ENCODE peak calls at places on chromosome 10, in seven cellular contexts. One of them, this sample, is unnamed.

GRCh38 chr10:89431977-89432376 is 17.6 kb downstream of the IFIT5 start:
- DNase-seq in fibroblast of mammary gland: peak; percentile 65
- DNase-seq in kidney epithelial cell: peak; percentile 84
- DNase-seq in fibroblast of pulmonary artery: peak; percentile 79
- DNase-seq in choroid plexus epithelial cell: peak; percentile 95
- DNase-seq in psoas muscle: no peak
- DNase-seq in brain microvascular endothelial cell: peak; percentile 55
- DNase-seq in this sample: peak; percentile 61

GRCh38 chr10:97781541-97782331 is 9.9 kb upstream of the SFRP5 start:
- DNase-seq in fibroblast of mammary gland: no peak
- DNase-seq in kidney epithelial cell: no peak
- DNase-seq in fibroblast of pulmonary artery: no peak
- DNase-seq in psoas muscle: no peak
- DNase-seq in brain microvascular endothelial cell: no peak
- DNase-seq in choroid plexus epithelial cell: no peak
- DNase-seq in this sample: no peak

GRCh38 chr10:123999956-124000615 is 93.3 kb downstream of the CHST15 start:
- DNase-seq in choroid plexus epithelial cell: no peak
- DNase-seq in brain microvascular endothelial cell: no peak
- DNase-seq in kidney epithelial cell: no peak
- DNase-seq in fibroblast of mammary gland: no peak
- DNase-seq in fibroblast of pulmonary artery: no peak
- DNase-seq in psoas muscle: no peak
- DNase-seq in this sample: no peak

GRCh38 chr10:70441161-70441876 is at the start of gene NODAL:
- DNase-seq in kidney epithelial cell: no peak
- DNase-seq in fibroblast of mammary gland: no peak
- DNase-seq in choroid plexus epithelial cell: no peak
- DNase-seq in psoas muscle: no peak
- DNase-seq in fibroblast of pulmonary artery: no peak
- DNase-seq in brain microvascular endothelial cell: no peak
- DNase-seq in this sample: no peak

GRCh38 chr10:42888504-42889095 is 106.0 kb downstream of the BMS1 start:
- DNase-seq in brain microvascular endothelial cell: no peak
- DNase-seq in fibroblast of mammary gland: no peak
- DNase-seq in psoas muscle: no peak
- DNase-seq in choroid plexus epithelial cell: no peak
- DNase-seq in fibroblast of pulmonary artery: peak; percentile 10
- DNase-seq in kidney epithelial cell: no peak
- DNase-seq in this sample: no peak

GRCh38 chr10:93154531-93154930 is 80.8 kb downstream of the CYP26A1 start:
- DNase-seq in psoas muscle: no peak
- DNase-seq in choroid plexus epithelial cell: no peak
- DNase-seq in fibroblast of mammary gland: peak; percentile 11
- DNase-seq in fibroblast of pulmonary artery: no peak
- DNase-seq in brain microvascular endothelial cell: no peak
- DNase-seq in kidney epithelial cell: no peak
- DNase-seq in this sample: no peak

GRCh38 chr10:13728898-13729535 is 142.3 kb downstream of the PRPF18 start:
- DNase-seq in brain microvascular endothelial cell: no peak
- DNase-seq in kidney epithelial cell: no peak
- DNase-seq in psoas muscle: no peak
- DNase-seq in fibroblast of mammary gland: no peak
- DNase-seq in choroid plexus epithelial cell: no peak
- DNase-seq in fibroblast of pulmonary artery: no peak
- DNase-seq in this sample: no peak

GRCh38 chr10:32065871-32066270 is 9.6 kb upstream of the KIF5B start:
- DNase-seq in brain microvascular endothelial cell: peak; percentile 47
- DNase-seq in fibroblast of mammary gland: peak; percentile 84
- DNase-seq in choroid plexus epithelial cell: peak; percentile 74
- DNase-seq in fibroblast of pulmonary artery: peak; percentile 79
- DNase-seq in psoas muscle: no peak
- DNase-seq in kidney epithelial cell: no peak
- DNase-seq in this sample: no peak

GRCh38 chr10:16440396-16441105 is 3.7 kb downstream of the PTER start:
- DNase-seq in kidney epithelial cell: peak; percentile 45
- DNase-seq in brain microvascular endothelial cell: no peak
- DNase-seq in fibroblast of pulmonary artery: peak; percentile 5
- DNase-seq in choroid plexus epithelial cell: peak; percentile 27
- DNase-seq in fibroblast of mammary gland: no peak
- DNase-seq in psoas muscle: no peak
- DNase-seq in this sample: peak; percentile 71

GRCh38 chr10:27240212-27240890 is at the start of gene ACBD5:
- DNase-seq in choroid plexus epithelial cell: peak; percentile 79
- DNase-seq in brain microvascular endothelial cell: peak; percentile 56
- DNase-seq in fibroblast of pulmonary artery: peak; percentile 85
- DNase-seq in fibroblast of mammary gland: peak; percentile 87
- DNase-seq in kidney epithelial cell: no peak
- DNase-seq in psoas muscle: peak; percentile 91
- DNase-seq in this sample: peak; percentile 46

GRCh38 chr10:118961401-118961800 is 68.1 kb upstream of the NANOS1 start:
- DNase-seq in psoas muscle: no peak
- DNase-seq in fibroblast of mammary gland: no peak
- DNase-seq in fibroblast of pulmonary artery: no peak
- DNase-seq in brain microvascular endothelial cell: no peak
- DNase-seq in choroid plexus epithelial cell: no peak
- DNase-seq in kidney epithelial cell: no peak
- DNase-seq in this sample: no peak

GRCh38 chr10:89327803-89328441 is at the start of gene IFIT3:
- DNase-seq in psoas muscle: peak; percentile 58
- DNase-seq in kidney epithelial cell: no peak
- DNase-seq in brain microvascular endothelial cell: peak; percentile 91
- DNase-seq in choroid plexus epithelial cell: peak; percentile 98
- DNase-seq in fibroblast of pulmonary artery: peak; percentile 96
- DNase-seq in fibroblast of mammary gland: peak; percentile 95
- DNase-seq in this sample: no peak

GRCh38 chr10:60384006-60384405 is 5.7 kb downstream of the ANK3 start:
- DNase-seq in choroid plexus epithelial cell: peak; percentile 46
- DNase-seq in fibroblast of mammary gland: peak; percentile 58
- DNase-seq in kidney epithelial cell: no peak
- DNase-seq in brain microvascular endothelial cell: no peak
- DNase-seq in psoas muscle: no peak
- DNase-seq in fibroblast of pulmonary artery: peak; percentile 49
- DNase-seq in this sample: no peak

GRCh38 chr10:76555271-76555670 is 1082.3 kb downstream of the KCNMA1 start:
- DNase-seq in brain microvascular endothelial cell: no peak
- DNase-seq in kidney epithelial cell: no peak
- DNase-seq in fibroblast of mammary gland: no peak
- DNase-seq in choroid plexus epithelial cell: no peak
- DNase-seq in psoas muscle: no peak
- DNase-seq in fibroblast of pulmonary artery: no peak
- DNase-seq in this sample: no peak

GRCh38 chr10:73159038-73159648 is 8.7 kb downstream of the ECD start:
- DNase-seq in fibroblast of mammary gland: peak; percentile 66
- DNase-seq in fibroblast of pulmonary artery: peak; percentile 71
- DNase-seq in brain microvascular endothelial cell: peak; percentile 57
- DNase-seq in choroid plexus epithelial cell: peak; percentile 70
- DNase-seq in kidney epithelial cell: no peak
- DNase-seq in psoas muscle: peak; percentile 29
- DNase-seq in this sample: no peak

GRCh38 chr10:78508955-78509354 is 475.3 kb downstream of the RPS24 start:
- DNase-seq in kidney epithelial cell: no peak
- DNase-seq in fibroblast of pulmonary artery: no peak
- DNase-seq in fibroblast of mammary gland: no peak
- DNase-seq in brain microvascular endothelial cell: no peak
- DNase-seq in psoas muscle: no peak
- DNase-seq in choroid plexus epithelial cell: no peak
- DNase-seq in this sample: no peak

GRCh38 chr10:43136995-43137700 is 1.1 kb upstream of the CSGALNACT2 start:
- DNase-seq in choroid plexus epithelial cell: peak; percentile 24
- DNase-seq in fibroblast of pulmonary artery: peak; percentile 31
- DNase-seq in kidney epithelial cell: no peak
- DNase-seq in fibroblast of mammary gland: peak; percentile 70
- DNase-seq in psoas muscle: no peak
- DNase-seq in brain microvascular endothelial cell: no peak
- DNase-seq in this sample: no peak

GRCh38 chr10:119538632-119539358 is 3.7 kb downstream of the RGS10 start:
- DNase-seq in psoas muscle: no peak
- DNase-seq in choroid plexus epithelial cell: peak; percentile 15
- DNase-seq in fibroblast of pulmonary artery: no peak
- DNase-seq in brain microvascular endothelial cell: no peak
- DNase-seq in kidney epithelial cell: no peak
- DNase-seq in fibroblast of mammary gland: peak; percentile 18
- DNase-seq in this sample: no peak

GRCh38 chr10:6239213-6239991 is 36.7 kb downstream of the PFKFB3 start:
- DNase-seq in fibroblast of pulmonary artery: peak; percentile 98
- DNase-seq in kidney epithelial cell: peak; percentile 97
- DNase-seq in brain microvascular endothelial cell: peak; percentile 94
- DNase-seq in psoas muscle: peak; percentile 29
- DNase-seq in choroid plexus epithelial cell: peak; percentile 97
- DNase-seq in fibroblast of mammary gland: peak; percentile 98
- DNase-seq in this sample: peak; percentile 82

GRCh38 chr10:11150255-11150731 is 132.6 kb downstream of the CELF2 start:
- DNase-seq in choroid plexus epithelial cell: no peak
- DNase-seq in brain microvascular endothelial cell: no peak
- DNase-seq in kidney epithelial cell: no peak
- DNase-seq in fibroblast of mammary gland: no peak
- DNase-seq in psoas muscle: no peak
- DNase-seq in fibroblast of pulmonary artery: no peak
- DNase-seq in this sample: no peak

GRCh38 chr10:46515402-46516192 is 40.9 kb downstream of the GPRIN2 start:
- DNase-seq in choroid plexus epithelial cell: no peak
- DNase-seq in kidney epithelial cell: no peak
- DNase-seq in fibroblast of pulmonary artery: no peak
- DNase-seq in brain microvascular endothelial cell: no peak
- DNase-seq in fibroblast of mammary gland: no peak
- DNase-seq in psoas muscle: no peak
- DNase-seq in this sample: no peak

GRCh38 chr10:103621778-103622115 is 128.2 kb downstream of the NEURL1 start:
- DNase-seq in fibroblast of pulmonary artery: no peak
- DNase-seq in fibroblast of mammary gland: no peak
- DNase-seq in choroid plexus epithelial cell: no peak
- DNase-seq in psoas muscle: no peak
- DNase-seq in brain microvascular endothelial cell: no peak
- DNase-seq in kidney epithelial cell: no peak
- DNase-seq in this sample: no peak
- H3K4me3 ChIP-seq in fibroblast of pulmonary artery: no peak overlapping the region
- H3K4me3 ChIP-seq in fibroblast of mammary gland: no peak overlapping the region
- H3K4me3 ChIP-seq in choroid plexus epithelial cell: no peak overlapping the region
- H3K4me3 ChIP-seq in psoas muscle: no peak overlapping the region
- H3K4me3 ChIP-seq in brain microvascular endothelial cell: no peak overlapping the region
- H3K4me3 ChIP-seq in kidney epithelial cell: no peak overlapping the region
- H3K4me3 ChIP-seq in this sample: no peak overlapping the region

DNA sequence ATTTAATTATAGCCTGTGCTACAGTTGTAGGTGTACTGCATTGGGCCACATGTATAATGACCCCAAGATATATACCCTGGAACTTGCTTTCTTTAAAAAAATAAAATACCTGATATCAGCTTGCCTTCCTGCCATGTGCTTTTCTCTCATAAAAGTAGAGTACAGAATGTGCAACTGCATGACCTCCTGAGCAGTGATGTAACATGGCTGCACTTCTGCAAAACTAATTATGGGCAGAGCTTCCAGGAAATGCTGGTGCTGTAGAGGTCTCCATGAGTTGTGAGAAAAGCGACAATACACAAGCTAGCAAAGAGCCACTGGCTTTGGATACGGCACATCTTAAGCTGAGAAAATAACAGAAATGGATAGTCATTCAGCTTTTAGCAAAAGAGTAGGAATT is 6.5 kb upstream of the ERLIN1 start:
- DNase-seq in choroid plexus epithelial cell: peak; percentile 63
- DNase-seq in fibroblast of pulmonary artery: no peak
- DNase-seq in psoas muscle: no peak
- DNase-seq in kidney epithelial cell: no peak
- DNase-seq in fibroblast of mammary gland: no peak
- DNase-seq in brain microvascular endothelial cell: no peak
- DNase-seq in this sample: no peak
- TF ChIP-seq CTCF in choroid plexus epithelial cell: no peak
- TF ChIP-seq CTCF in fibroblast of pulmonary artery: no peak
- TF ChIP-seq CTCF in psoas muscle: no peak
- TF ChIP-seq CTCF in kidney epithelial cell: no peak
- TF ChIP-seq CTCF in fibroblast of mammary gland: no peak
- TF ChIP-seq CTCF in brain microvascular endothelial cell: no peak
- TF ChIP-seq CTCF in this sample: no peak

GRCh38 chr10:85195596-85195995 is 867.2 kb downstream of the CCSER2 start:
- DNase-seq in choroid plexus epithelial cell: no peak
- DNase-seq in brain microvascular endothelial cell: no peak
- DNase-seq in psoas muscle: no peak
- DNase-seq in fibroblast of pulmonary artery: no peak
- DNase-seq in fibroblast of mammary gland: no peak
- DNase-seq in kidney epithelial cell: no peak
- DNase-seq in this sample: no peak

GRCh38 chr10:85193796-85194195 is 865.4 kb downstream of the CCSER2 start:
- DNase-seq in fibroblast of pulmonary artery: no peak
- DNase-seq in psoas muscle: no peak
- DNase-seq in fibroblast of mammary gland: no peak
- DNase-seq in kidney epithelial cell: no peak
- DNase-seq in choroid plexus epithelial cell: no peak
- DNase-seq in brain microvascular endothelial cell: no peak
- DNase-seq in this sample: no peak

GRCh38 chr10:85188770-85189484 is 860.5 kb downstream of the CCSER2 start:
- DNase-seq in psoas muscle: no peak
- DNase-seq in fibroblast of mammary gland: no peak
- DNase-seq in brain microvascular endothelial cell: no peak
- DNase-seq in choroid plexus epithelial cell: no peak
- DNase-seq in kidney epithelial cell: no peak
- DNase-seq in fibroblast of pulmonary artery: no peak
- DNase-seq in this sample: no peak

DNA sequence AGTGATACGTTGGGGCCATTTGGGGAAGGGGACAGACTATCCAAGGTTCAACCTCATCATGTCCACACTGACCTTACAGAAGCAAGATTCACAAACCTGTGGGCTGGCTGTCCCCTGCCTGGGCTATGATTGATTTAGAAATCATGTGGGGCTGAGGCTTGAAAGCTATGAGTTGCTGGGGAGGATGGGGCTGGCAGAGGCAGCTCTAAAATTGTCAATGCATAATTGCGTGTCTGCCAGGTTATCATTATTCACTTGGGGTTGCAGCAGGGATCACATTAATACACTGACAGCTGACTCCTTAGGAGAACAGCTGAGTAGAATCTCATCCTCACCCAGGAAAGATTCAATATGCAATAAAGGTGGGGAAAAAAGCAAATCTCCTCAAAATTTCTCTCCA is 866.3 kb downstream of the CCSER2 start:
- DNase-seq in brain microvascular endothelial cell: no peak
- DNase-seq in kidney epithelial cell: no peak
- DNase-seq in choroid plexus epithelial cell: no peak
- DNase-seq in psoas muscle: no peak
- DNase-seq in fibroblast of mammary gland: no peak
- DNase-seq in fibroblast of pulmonary artery: no peak
- DNase-seq in this sample: no peak
- H3K4me3 ChIP-seq in brain microvascular endothelial cell: no peak overlapping the region
- H3K4me3 ChIP-seq in kidney epithelial cell: no peak overlapping the region
- H3K4me3 ChIP-seq in choroid plexus epithelial cell: no peak overlapping the region
- H3K4me3 ChIP-seq in psoas muscle: no peak overlapping the region
- H3K4me3 ChIP-seq in fibroblast of mammary gland: no peak overlapping the region
- H3K4me3 ChIP-seq in fibroblast of pulmonary artery: no peak overlapping the region
- H3K4me3 ChIP-seq in this sample: no peak overlapping the region

DNA sequence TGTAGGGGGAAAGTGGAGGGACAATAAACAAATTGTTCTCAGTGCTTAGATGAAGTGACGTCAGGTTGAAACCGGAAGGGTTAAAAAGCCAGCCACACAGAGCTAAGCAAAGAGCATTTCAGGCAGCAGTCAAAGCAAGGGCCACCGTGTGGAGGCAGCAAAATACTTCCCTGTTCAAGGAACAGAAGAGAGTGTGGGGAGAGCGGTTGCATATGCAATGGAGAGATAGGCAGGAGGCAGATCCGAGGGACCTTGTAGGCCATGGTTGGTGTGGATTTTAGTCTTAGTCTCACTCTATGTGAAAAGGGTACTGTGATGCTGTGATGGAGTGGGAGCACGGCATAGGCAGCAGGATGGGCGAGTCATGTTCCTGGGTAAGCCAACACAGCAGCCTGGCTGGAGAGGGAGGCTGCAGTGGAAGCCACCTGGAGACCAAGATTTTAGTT is 3.8 kb upstream of the STN1 start:
- DNase-seq in brain microvascular endothelial cell: peak; percentile 13
- DNase-seq in choroid plexus epithelial cell: peak; percentile 71
- DNase-seq in kidney epithelial cell: no peak
- DNase-seq in psoas muscle: no peak
- DNase-seq in fibroblast of pulmonary artery: peak; percentile 31
- DNase-seq in fibroblast of mammary gland: no peak
- DNase-seq in this sample: no peak
- TF ChIP-seq CTCF in brain microvascular endothelial cell: peak; percentile 39
- TF ChIP-seq CTCF in choroid plexus epithelial cell: peak; percentile 53
- TF ChIP-seq CTCF in kidney epithelial cell: no peak
- TF ChIP-seq CTCF in psoas muscle: no peak
- TF ChIP-seq CTCF in fibroblast of pulmonary artery: peak; percentile 11
- TF ChIP-seq CTCF in fibroblast of mammary gland: no peak
- TF ChIP-seq CTCF in this sample: peak; percentile 44

This sample was measured in retinal pigment epithelial cell.